ENCODE peak calls at places on chromosome 6, in eight cellular contexts. One of them, this sample, is unnamed.

GRCh38 chr6:131867744-131868143 is 59.9 kb downstream of the ENPP1 start:
- DNase-seq in GM12865: no peak
- DNase-seq in H9: no peak
- DNase-seq in mesothelial cell of epicardium: no peak
- DNase-seq in H1: no peak
- DNase-seq in nephron progenitor cell: no peak
- DNase-seq in colonic mucosa: no peak
- DNase-seq in choroid plexus epithelial cell: peak; percentile 73
- DNase-seq in this sample: no peak

GRCh38 chr6:90375681-90376439 is 79.2 kb upstream of the BACH2 start:
- DNase-seq in GM12865: no peak
- DNase-seq in H9: no peak
- DNase-seq in mesothelial cell of epicardium: no peak
- DNase-seq in H1: no peak
- DNase-seq in nephron progenitor cell: no peak
- DNase-seq in colonic mucosa: no peak
- DNase-seq in choroid plexus epithelial cell: peak; percentile 65
- DNase-seq in this sample: no peak

GRCh38 chr6:109834131-109834530 is 143.0 kb downstream of the FIG4 start:
- DNase-seq in GM12865: no peak
- DNase-seq in H9: no peak
- DNase-seq in mesothelial cell of epicardium: no peak
- DNase-seq in H1: no peak
- DNase-seq in nephron progenitor cell: no peak
- DNase-seq in colonic mucosa: no peak
- DNase-seq in choroid plexus epithelial cell: peak; percentile 17
- DNase-seq in this sample: no peak

GRCh38 chr6:43883698-43884659 is 114.0 kb downstream of the VEGFA start:
- DNase-seq in GM12865: peak; percentile 63
- DNase-seq in H9: no peak
- DNase-seq in mesothelial cell of epicardium: no peak
- DNase-seq in H1: no peak
- DNase-seq in nephron progenitor cell: no peak
- DNase-seq in colonic mucosa: no peak
- DNase-seq in choroid plexus epithelial cell: no peak
- DNase-seq in this sample: no peak

GRCh38 chr6:75024796-75025195 is 181.1 kb downstream of the COL12A1 start:
- DNase-seq in GM12865: no peak
- DNase-seq in H9: no peak
- DNase-seq in mesothelial cell of epicardium: no peak
- DNase-seq in H1: no peak
- DNase-seq in nephron progenitor cell: no peak
- DNase-seq in colonic mucosa: no peak
- DNase-seq in choroid plexus epithelial cell: peak; percentile 51
- DNase-seq in this sample: no peak

GRCh38 chr6:153210083-153210482 is 79.0 kb upstream of the RGS17 start:
- DNase-seq in GM12865: peak; percentile 17
- DNase-seq in H9: no peak
- DNase-seq in mesothelial cell of epicardium: no peak
- DNase-seq in H1: no peak
- DNase-seq in nephron progenitor cell: no peak
- DNase-seq in colonic mucosa: no peak
- DNase-seq in choroid plexus epithelial cell: peak; percentile 79
- DNase-seq in this sample: no peak

GRCh38 chr6:166691199-166691598 is 64.1 kb upstream of the RPS6KA2 start:
- DNase-seq in GM12865: no peak
- DNase-seq in H9: no peak
- DNase-seq in mesothelial cell of epicardium: no peak
- DNase-seq in H1: no peak
- DNase-seq in nephron progenitor cell: no peak
- DNase-seq in colonic mucosa: no peak
- DNase-seq in choroid plexus epithelial cell: peak; percentile 31
- DNase-seq in this sample: no peak

GRCh38 chr6:118042855-118043254 is 135.8 kb downstream of the SLC35F1 start:
- DNase-seq in GM12865: peak; percentile 10
- DNase-seq in H9: no peak
- DNase-seq in mesothelial cell of epicardium: no peak
- DNase-seq in H1: no peak
- DNase-seq in nephron progenitor cell: no peak
- DNase-seq in colonic mucosa: no peak
- DNase-seq in choroid plexus epithelial cell: no peak
- DNase-seq in this sample: no peak

GRCh38 chr6:82143041-82143481 is 104.5 kb downstream of the IBTK start:
- DNase-seq in GM12865: no peak
- DNase-seq in H9: no peak
- DNase-seq in mesothelial cell of epicardium: no peak
- DNase-seq in H1: no peak
- DNase-seq in nephron progenitor cell: no peak
- DNase-seq in colonic mucosa: no peak
- DNase-seq in choroid plexus epithelial cell: no peak
- DNase-seq in this sample: no peak

GRCh38 chr6:26115226-26115625 is 28.0 kb downstream of the HFE start:
- DNase-seq in GM12865: no peak
- DNase-seq in H9: no peak
- DNase-seq in mesothelial cell of epicardium: no peak
- DNase-seq in H1: no peak
- DNase-seq in nephron progenitor cell: no peak
- DNase-seq in colonic mucosa: no peak
- DNase-seq in choroid plexus epithelial cell: no peak
- DNase-seq in this sample: no peak

GRCh38 chr6:56490994-56491393 is 151.7 kb downstream of the DST start:
- DNase-seq in GM12865: no peak
- DNase-seq in H9: no peak
- DNase-seq in mesothelial cell of epicardium: no peak
- DNase-seq in H1: no peak
- DNase-seq in nephron progenitor cell: no peak
- DNase-seq in colonic mucosa: no peak
- DNase-seq in choroid plexus epithelial cell: peak; percentile 73
- DNase-seq in this sample: no peak

GRCh38 chr6:16972535-16972934 is 129.3 kb upstream of the STMND1 start:
- DNase-seq in GM12865: peak; percentile 15
- DNase-seq in H9: no peak
- DNase-seq in mesothelial cell of epicardium: no peak
- DNase-seq in H1: no peak
- DNase-seq in nephron progenitor cell: no peak
- DNase-seq in colonic mucosa: no peak
- DNase-seq in choroid plexus epithelial cell: no peak
- DNase-seq in this sample: no peak

GRCh38 chr6:89122625-89123024 is 4.8 kb upstream of the SRSF12 start:
- DNase-seq in GM12865: peak; percentile 54
- DNase-seq in H9: no peak
- DNase-seq in mesothelial cell of epicardium: no peak
- DNase-seq in H1: no peak
- DNase-seq in nephron progenitor cell: no peak
- DNase-seq in colonic mucosa: no peak
- DNase-seq in choroid plexus epithelial cell: peak; percentile 70
- DNase-seq in this sample: no peak

GRCh38 chr6:35309611-35310264 is 12.1 kb downstream of the DEF6 start:
- DNase-seq in GM12865: no peak
- DNase-seq in H9: peak; percentile 16
- DNase-seq in mesothelial cell of epicardium: no peak
- DNase-seq in H1: no peak
- DNase-seq in nephron progenitor cell: no peak
- DNase-seq in colonic mucosa: no peak
- DNase-seq in choroid plexus epithelial cell: no peak
- DNase-seq in this sample: no peak

GRCh38 chr6:147081210-147081609 is 123.0 kb upstream of the STXBP5 start:
- DNase-seq in GM12865: no peak
- DNase-seq in H9: no peak
- DNase-seq in mesothelial cell of epicardium: no peak
- DNase-seq in H1: no peak
- DNase-seq in nephron progenitor cell: no peak
- DNase-seq in colonic mucosa: peak; percentile 38
- DNase-seq in choroid plexus epithelial cell: no peak
- DNase-seq in this sample: no peak

GRCh38 chr6:140537834-140538680 is 1163.6 kb upstream of the CITED2 start:
- DNase-seq in GM12865: peak; percentile 36
- DNase-seq in H9: peak; percentile 28
- DNase-seq in mesothelial cell of epicardium: no peak
- DNase-seq in H1: peak; percentile 21
- DNase-seq in nephron progenitor cell: peak; percentile 18
- DNase-seq in colonic mucosa: no peak
- DNase-seq in choroid plexus epithelial cell: peak; percentile 100
- DNase-seq in this sample: no peak

DNA sequence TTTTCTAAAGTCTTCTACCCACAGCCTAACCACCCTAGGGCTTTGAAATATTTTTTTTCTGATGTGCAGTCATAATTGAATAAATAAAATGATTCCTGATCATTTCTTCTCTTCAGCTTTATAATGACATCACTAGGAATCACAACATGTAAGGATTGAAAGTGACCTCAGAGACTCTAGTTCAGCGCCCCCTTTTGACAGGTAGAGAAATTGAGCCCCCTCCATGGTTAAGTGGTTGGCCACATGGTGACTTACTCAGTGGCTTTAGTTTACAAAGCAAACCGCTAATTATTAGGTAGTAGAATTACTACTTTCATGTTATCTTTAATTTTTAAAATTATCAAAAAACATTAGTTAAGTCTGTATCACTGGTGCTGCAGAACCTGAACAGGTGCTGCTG is 13.3 kb upstream of the SLC2A12 start:
- DNase-seq in GM12865: peak; percentile 41
- DNase-seq in H9: peak; percentile 52
- DNase-seq in mesothelial cell of epicardium: no peak
- DNase-seq in H1: no peak
- DNase-seq in nephron progenitor cell: no peak
- DNase-seq in colonic mucosa: no peak
- DNase-seq in choroid plexus epithelial cell: peak; percentile 47
- DNase-seq in this sample: peak; percentile 23
- TF ChIP-seq CTCF in GM12865: peak; percentile 55
- TF ChIP-seq CTCF in H9: peak; percentile 82
- TF ChIP-seq CTCF in mesothelial cell of epicardium: no peak
- TF ChIP-seq CTCF in H1: peak; percentile 67
- TF ChIP-seq CTCF in nephron progenitor cell: peak; percentile 36
- TF ChIP-seq CTCF in colonic mucosa: peak; percentile 51
- TF ChIP-seq CTCF in choroid plexus epithelial cell: peak; percentile 47
- TF ChIP-seq CTCF in this sample: peak; percentile 52

GRCh38 chr6:132961610-132962009 is 147.2 kb downstream of the RPS12 start:
- DNase-seq in GM12865: peak; percentile 27
- DNase-seq in H9: peak; percentile 39
- DNase-seq in mesothelial cell of epicardium: no peak
- DNase-seq in H1: no peak
- DNase-seq in nephron progenitor cell: no peak
- DNase-seq in colonic mucosa: no peak
- DNase-seq in choroid plexus epithelial cell: no peak
- DNase-seq in this sample: no peak
- TF ChIP-seq CTCF in GM12865: peak; percentile 35
- TF ChIP-seq CTCF in H9: peak; percentile 56
- TF ChIP-seq CTCF in mesothelial cell of epicardium: no peak
- TF ChIP-seq CTCF in H1: peak; percentile 45
- TF ChIP-seq CTCF in nephron progenitor cell: no peak
- TF ChIP-seq CTCF in colonic mucosa: no peak
- TF ChIP-seq CTCF in choroid plexus epithelial cell: peak; percentile 32
- TF ChIP-seq CTCF in this sample: peak; percentile 36

DNA sequence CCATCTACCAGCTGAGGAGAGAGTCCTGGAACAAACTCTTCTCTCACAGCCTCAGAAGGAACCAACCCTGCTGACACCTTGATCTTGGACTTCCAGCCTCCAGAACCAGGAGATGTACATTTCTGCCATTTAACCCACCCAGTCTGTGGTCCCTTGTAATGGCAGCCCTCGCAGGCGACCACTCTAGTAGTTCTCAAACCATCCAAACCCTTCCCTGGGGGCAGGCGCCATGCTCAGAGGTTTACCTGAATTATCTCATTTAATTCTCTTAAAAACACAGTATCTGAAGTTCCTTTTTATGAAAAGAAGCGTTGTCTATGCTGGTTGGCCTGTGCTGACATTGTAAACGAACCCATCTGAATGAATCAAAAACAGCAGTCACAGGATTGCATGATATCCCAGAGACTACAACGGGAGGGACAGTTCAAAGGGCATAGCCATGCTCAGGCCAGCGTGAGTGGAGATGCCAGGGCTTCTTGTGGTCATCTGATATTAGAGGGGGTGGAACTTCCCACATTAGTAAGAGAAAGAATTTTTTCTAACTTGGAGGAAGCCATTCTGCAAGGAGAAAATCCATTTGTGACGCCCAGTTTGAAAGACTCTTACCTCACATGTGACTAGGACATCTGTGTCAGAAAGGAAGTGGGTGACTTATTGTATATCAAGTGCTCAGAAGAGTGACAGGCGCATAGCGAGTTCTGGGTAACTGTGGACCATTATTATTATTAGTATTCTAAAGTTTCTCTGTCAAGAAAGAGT is 17.2 kb upstream of the TAGAP start:
- DNase-seq in GM12865: peak; percentile 42
- DNase-seq in H9: no peak
- DNase-seq in mesothelial cell of epicardium: no peak
- DNase-seq in H1: no peak
- DNase-seq in nephron progenitor cell: no peak
- DNase-seq in colonic mucosa: no peak
- DNase-seq in choroid plexus epithelial cell: no peak
- DNase-seq in this sample: no peak
- TF ChIP-seq CTCF in GM12865: no peak
- TF ChIP-seq CTCF in H9: no peak
- TF ChIP-seq CTCF in mesothelial cell of epicardium: no peak
- TF ChIP-seq CTCF in H1: no peak
- TF ChIP-seq CTCF in nephron progenitor cell: no peak
- TF ChIP-seq CTCF in colonic mucosa: no peak
- TF ChIP-seq CTCF in choroid plexus epithelial cell: no peak
- TF ChIP-seq CTCF in this sample: no peak

GRCh38 chr6:142074516-142074915 is 58.2 kb upstream of the GJE1 start:
- DNase-seq in GM12865: no peak
- DNase-seq in H9: no peak
- DNase-seq in mesothelial cell of epicardium: no peak
- DNase-seq in H1: no peak
- DNase-seq in nephron progenitor cell: no peak
- DNase-seq in colonic mucosa: no peak
- DNase-seq in choroid plexus epithelial cell: no peak
- DNase-seq in this sample: no peak

GRCh38 chr6:142075516-142076101 is 57.1 kb upstream of the GJE1 start:
- DNase-seq in GM12865: peak; percentile 5
- DNase-seq in H9: no peak
- DNase-seq in mesothelial cell of epicardium: no peak
- DNase-seq in H1: no peak
- DNase-seq in nephron progenitor cell: no peak
- DNase-seq in colonic mucosa: no peak
- DNase-seq in choroid plexus epithelial cell: no peak
- DNase-seq in this sample: no peak

DNA sequence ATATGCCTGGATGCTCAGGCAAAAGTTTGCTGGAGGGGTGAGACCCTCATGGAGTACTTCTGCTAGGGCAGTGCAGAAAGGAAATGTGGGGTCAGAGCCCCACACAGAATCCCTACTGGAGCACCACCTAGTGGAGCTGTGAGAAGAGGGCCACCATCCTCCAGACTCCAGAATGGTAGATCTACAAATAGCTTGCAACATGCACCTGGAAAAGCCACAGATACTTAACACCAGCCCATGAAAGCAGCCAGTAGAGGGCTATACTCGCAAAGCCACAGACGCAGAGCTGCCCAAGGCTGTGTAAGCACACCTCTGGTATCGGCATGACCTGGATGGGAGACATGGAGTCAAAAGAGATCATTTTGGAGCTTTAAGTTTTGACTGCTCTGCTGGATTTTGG is 60.7 kb upstream of the GJE1 start:
- DNase-seq in GM12865: no peak
- DNase-seq in H9: peak; percentile 73
- DNase-seq in mesothelial cell of epicardium: no peak
- DNase-seq in H1: no peak
- DNase-seq in nephron progenitor cell: no peak
- DNase-seq in colonic mucosa: no peak
- DNase-seq in choroid plexus epithelial cell: no peak
- DNase-seq in this sample: no peak
- TF ChIP-seq CTCF in GM12865: no peak
- TF ChIP-seq CTCF in H9: peak; percentile 64
- TF ChIP-seq CTCF in mesothelial cell of epicardium: no peak
- TF ChIP-seq CTCF in H1: peak; percentile 49
- TF ChIP-seq CTCF in nephron progenitor cell: no peak
- TF ChIP-seq CTCF in colonic mucosa: no peak
- TF ChIP-seq CTCF in choroid plexus epithelial cell: peak; percentile 4
- TF ChIP-seq CTCF in this sample: no peak